ENCODE peak calls at places on chromosomes 7 and 10, in seven cellular contexts. Y, H, Z, F, M, L and N are unnamed samples.
A peak's percentile ranks its signal among the peaks of the same experiment; 100 is the strongest.

GRCh38 chr10:52261362-52261761 is 52.7 kb upstream of the DKK1 start:
- DNase-seq in F (no peak), Y (no peak), Z (no peak), L (no peak), H (no peak), M (no peak), N (peak; percentile 2)

GRCh38 chr7:152313879-152314604 is 121.8 kb downstream of the KMT2C start:
- DNase-seq in F (no peak), H (no peak), Z (no peak), Y (peak; percentile 7), M (peak; percentile 43), L (peak; percentile 54), N (no peak)

GRCh38 chr7:55489552-55489951 is 82.8 kb downstream of the VOPP1 start:
- DNase-seq in L (no peak), H (no peak), Z (no peak), F (no peak), Y (no peak), M (no peak), N (no peak)

GRCh38 chr7:140061607-140061930 is 1.2 kb downstream of the PARP12 start:
- DNase-seq in Z (no peak), M (no peak), H (no peak), F (no peak), L (no peak), Y (no peak), N (no peak)

GRCh38 chr7:106542550-106543220 is 118.3 kb downstream of the CCDC71L start:
- DNase-seq in F (peak; percentile 64), Z (no peak), M (peak; percentile 25), L (peak; percentile 79), H (peak; percentile 33), Y (peak; percentile 88), N (peak; percentile 70)

GRCh38 chr7:47380325-47381131 is 201.4 kb downstream of the TNS3 start:
- DNase-seq in Y (no peak), Z (no peak), L (peak; percentile 54), F (no peak), M (no peak), H (no peak), N (no peak)

GRCh38 chr10:131743190-131744151 is 157.3 kb upstream of the PPP2R2D start:
- DNase-seq in Y (peak; percentile 80), Z (no peak), M (no peak), L (no peak), H (no peak), F (peak; percentile 50), N (peak; percentile 34)

GRCh38 chr10:42556931-42557330 is 81.4 kb downstream of the ZNF33B start:
- DNase-seq in H (no peak), L (no peak), Z (no peak), F (no peak), M (no peak), Y (no peak), N (no peak)

GRCh38 chr10:119025336-119025735 is 4.2 kb upstream of the NANOS1 start:
- DNase-seq in L (peak; percentile 66), M (no peak), F (no peak), H (no peak), Y (no peak), Z (no peak), N (no peak)

GRCh38 chr10:128540806-128541739 is 414.9 kb upstream of the MKI67 start:
- DNase-seq in Z (no peak), Y (no peak), H (no peak), M (no peak), F (no peak), L (no peak), N (peak; percentile 6)

GRCh38 chr7:158617737-158618128 is 30.1 kb upstream of the PTPRN2 start:
- DNase-seq in L (no peak), Z (no peak), F (no peak), Y (no peak), H (peak; percentile 26), M (no peak), N (no peak)

GRCh38 chr10:78540355-78541076 is 506.9 kb downstream of the RPS24 start:
- DNase-seq in Y (no peak), F (no peak), H (no peak), L (no peak), M (no peak), Z (no peak), N (no peak)

GRCh38 chr7:93551063-93551895 is 23.2 kb downstream of the CALCR start:
- DNase-seq in M (peak; percentile 20), L (peak; percentile 21), F (peak; percentile 3), Z (no peak), H (no peak), Y (peak; percentile 52), N (peak; percentile 16)

GRCh38 chr7:140475747-140476333 is 3.5 kb downstream of the MKRN1 start:
- DNase-seq in M (peak; percentile 73), Z (no peak), Y (peak; percentile 44), F (peak; percentile 49), H (no peak), L (peak; percentile 57), N (peak; percentile 71)

GRCh38 chr10:127228195-127228785 is 31.9 kb upstream of the INSYN2A start:
- DNase-seq in F (no peak), M (no peak), H (no peak), Z (no peak), Y (no peak), L (no peak), N (no peak)

GRCh38 chr7:113159746-113160339 is 41.5 kb upstream of the SMIM30 start:
- DNase-seq in Z (no peak), L (peak; percentile 54), F (peak; percentile 35), M (peak; percentile 16), Y (peak; percentile 33), H (no peak), N (peak; percentile 13)

GRCh38 chr10:125629758-125630376 is 53.1 kb downstream of the TEX36 start:
- DNase-seq in H (no peak), Z (no peak), F (peak; percentile 41), M (peak; percentile 66), L (peak; percentile 24), Y (peak; percentile 46), N (no peak)

GRCh38 chr10:33719005-33719703 is 384.7 kb upstream of the NRP1 start:
- DNase-seq in M (no peak), L (no peak), Y (no peak), H (no peak), Z (no peak), F (no peak), N (no peak)

GRCh38 chr10:77151395-77151794 is 486.2 kb downstream of the KCNMA1 start:
- DNase-seq in Z (no peak), Y (no peak), H (no peak), M (no peak), F (no peak), L (no peak), N (no peak)

GRCh38 chr7:4919969-4920766 is 36.7 kb upstream of the RADIL start:
- DNase-seq in M (no peak), Y (no peak), Z (no peak), F (no peak), H (no peak), L (no peak), N (no peak)

GRCh38 chr10:32332299-32332750 is 14.6 kb downstream of the EPC1 start:
- DNase-seq in H (no peak), L (peak; percentile 13), F (peak; percentile 62), Y (peak; percentile 86), M (no peak), Z (no peak), N (peak; percentile 91)

GRCh38 chr10:82969405-82969804 is 1094.4 kb downstream of the NRG3 start:
- DNase-seq in L (no peak), Z (no peak), H (no peak), F (no peak), Y (peak; percentile 35), M (no peak), N (no peak)

GRCh38 chr10:123651421-123652047 is 14.6 kb upstream of the GPR26 start:
- DNase-seq in F (no peak), Z (no peak), Y (no peak), H (no peak), M (no peak), L (no peak), N (no peak)

DNA sequence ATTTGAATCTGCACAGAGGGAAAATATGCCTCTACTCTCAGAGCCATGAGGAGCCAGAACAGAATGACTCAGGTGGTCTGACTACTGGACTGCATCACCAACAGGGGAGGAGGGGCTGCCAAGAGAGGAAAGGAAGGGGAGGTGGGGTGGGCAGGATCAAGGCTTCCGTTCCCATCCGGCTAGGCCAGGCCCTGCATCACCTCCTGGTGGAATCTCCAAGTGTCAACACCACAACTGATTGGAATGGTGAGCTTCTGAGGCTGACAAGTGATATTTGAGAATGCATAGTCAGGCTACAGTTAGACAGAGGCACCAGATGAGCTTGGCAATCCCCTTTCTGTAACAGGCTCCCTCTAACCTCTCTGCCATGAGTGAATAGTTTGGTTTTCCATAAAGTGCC is 10.4 kb upstream of the GPR26 start:
- DNase-seq in Z (no peak), Y (no peak), H (no peak), F (no peak), L (no peak), M (no peak), N (no peak)
- TF ChIP-seq CTCF in Z (no peak), Y (no peak), H (no peak), F (no peak), L (no peak), M (no peak), N (no peak)

GRCh38 chr10:115167716-115168115 is 74.6 kb downstream of the ATRNL1 start:
- DNase-seq in Z (no peak), L (no peak), F (no peak), H (no peak), M (no peak), Y (no peak), N (no peak)

GRCh38 chr10:115173915-115174443 is 80.8 kb downstream of the ATRNL1 start:
- DNase-seq in H (no peak), Z (no peak), Y (peak; percentile 4), L (no peak), F (no peak), M (no peak), N (no peak)

GRCh38 chr10:115171392-115171960 is 78.3 kb downstream of the ATRNL1 start:
- DNase-seq in Y (peak; percentile 1), F (no peak), L (no peak), Z (no peak), H (no peak), M (peak; percentile 6), N (no peak)
- TF ChIP-seq CTCF in Y (peak; percentile 12), F (peak; percentile 36), L (peak; percentile 13), Z (peak; percentile 86), H (no peak), M (peak; percentile 50), N (peak; percentile 51)

GRCh38 chr10:97713828-97714400 is 384 bp downstream of the MARVELD1 start:
- DNase-seq in M (peak; percentile 82), Y (peak; percentile 85), L (peak; percentile 61), F (peak; percentile 80), H (peak; percentile 56), Z (no peak), N (peak; percentile 62)
- TF ChIP-seq CTCF in M (peak; percentile 40), Y (peak; percentile 34), L (no peak), F (peak; percentile 28), H (peak; percentile 20), Z (peak; percentile 59), N (no peak)

GRCh38 chr10:17113889-17114288 is 15.7 kb downstream of the CUBN start:
- DNase-seq in Z (no peak), Y (no peak), M (no peak), H (peak; percentile 41), F (no peak), L (peak; percentile 14), N (peak; percentile 9)

GRCh38 chr10:17112566-17112965 is 17.0 kb downstream of the CUBN start:
- DNase-seq in H (no peak), M (no peak), Y (no peak), F (no peak), Z (no peak), L (no peak), N (no peak)

GRCh38 chr10:17116193-17116592 is 13.4 kb downstream of the CUBN start:
- DNase-seq in L (no peak), M (no peak), Y (no peak), Z (no peak), H (no peak), F (no peak), N (no peak)

GRCh38 chr10:17113346-17113745 is 16.3 kb downstream of the CUBN start:
- DNase-seq in H (no peak), F (no peak), Y (no peak), M (no peak), L (no peak), Z (no peak), N (no peak)

GRCh38 chr10:17115683-17116082 is 13.9 kb downstream of the CUBN start:
- DNase-seq in L (peak; percentile 31), F (no peak), M (peak; percentile 50), Z (no peak), Y (no peak), H (no peak), N (no peak)
- TF ChIP-seq CTCF in L (no peak), F (no peak), M (no peak), Z (peak; percentile 28), Y (no peak), H (no peak), N (no peak)